ENCODE peak calls at places on chromosomes 5 and 9, in six cellular contexts. One of them, this sample, is unnamed.

GRCh38 chr5:81486711-81487110 is 92.8 kb upstream of the ACOT12 start:
- DNase-seq in breast epithelium: no peak
- DNase-seq in uterus: no peak
- DNase-seq in CD4-positive, CD25-positive, alpha-beta regulatory T cell: no peak
- DNase-seq in gastrocnemius medialis: no peak
- DNase-seq in K562: no peak
- DNase-seq in this sample: no peak

GRCh38 chr9:134928796-134929559 is 11.3 kb upstream of the FCN1 start:
- DNase-seq in breast epithelium: peak
- DNase-seq in uterus: no peak
- DNase-seq in CD4-positive, CD25-positive, alpha-beta regulatory T cell: no peak
- DNase-seq in gastrocnemius medialis: peak
- DNase-seq in K562: no peak
- DNase-seq in this sample: no peak

GRCh38 chr5:36246011-36246410 is 4.3 kb upstream of the NADK2 start:
- DNase-seq in breast epithelium: no peak
- DNase-seq in uterus: no peak
- DNase-seq in CD4-positive, CD25-positive, alpha-beta regulatory T cell: no peak
- DNase-seq in gastrocnemius medialis: no peak
- DNase-seq in K562: no peak
- DNase-seq in this sample: no peak

GRCh38 chr5:68041293-68041692 is 174.3 kb upstream of the PIK3R1 start:
- DNase-seq in breast epithelium: no peak
- DNase-seq in uterus: no peak
- DNase-seq in CD4-positive, CD25-positive, alpha-beta regulatory T cell: no peak
- DNase-seq in gastrocnemius medialis: no peak
- DNase-seq in K562: no peak
- DNase-seq in this sample: no peak

GRCh38 chr9:10704720-10705119 is 91.9 kb upstream of the PTPRD start:
- DNase-seq in breast epithelium: no peak
- DNase-seq in uterus: no peak
- DNase-seq in CD4-positive, CD25-positive, alpha-beta regulatory T cell: no peak
- DNase-seq in gastrocnemius medialis: no peak
- DNase-seq in K562: no peak
- DNase-seq in this sample: no peak

GRCh38 chr5:59799668-59800374 is 93.7 kb downstream of the PDE4D start:
- DNase-seq in breast epithelium: no peak
- DNase-seq in uterus: no peak
- DNase-seq in CD4-positive, CD25-positive, alpha-beta regulatory T cell: peak
- DNase-seq in gastrocnemius medialis: no peak
- DNase-seq in K562: peak
- DNase-seq in this sample: peak

GRCh38 chr5:143673676-143674468 is 138.1 kb upstream of the HMHB1 start:
- DNase-seq in breast epithelium: no peak
- DNase-seq in uterus: no peak
- DNase-seq in CD4-positive, CD25-positive, alpha-beta regulatory T cell: no peak
- DNase-seq in gastrocnemius medialis: no peak
- DNase-seq in K562: no peak
- DNase-seq in this sample: no peak

GRCh38 chr9:84366683-84367082 is 26.1 kb upstream of the SLC28A3 start:
- DNase-seq in breast epithelium: no peak
- DNase-seq in uterus: no peak
- DNase-seq in CD4-positive, CD25-positive, alpha-beta regulatory T cell: no peak
- DNase-seq in gastrocnemius medialis: no peak
- DNase-seq in K562: no peak
- DNase-seq in this sample: no peak

GRCh38 chr5:179623906-179624741 is 653 bp upstream of the HNRNPH1 start:
- DNase-seq in breast epithelium: peak
- DNase-seq in uterus: peak
- DNase-seq in CD4-positive, CD25-positive, alpha-beta regulatory T cell: peak
- DNase-seq in gastrocnemius medialis: no peak
- DNase-seq in K562: peak
- DNase-seq in this sample: no peak

GRCh38 chr9:124286292-124286931 is 28.7 kb downstream of the NEK6 start:
- DNase-seq in breast epithelium: no peak
- DNase-seq in uterus: peak
- DNase-seq in CD4-positive, CD25-positive, alpha-beta regulatory T cell: peak
- DNase-seq in gastrocnemius medialis: no peak
- DNase-seq in K562: no peak
- DNase-seq in this sample: peak

GRCh38 chr5:58849995-58850667 is 267.3 kb downstream of the RAB3C start:
- DNase-seq in breast epithelium: no peak
- DNase-seq in uterus: no peak
- DNase-seq in CD4-positive, CD25-positive, alpha-beta regulatory T cell: peak
- DNase-seq in gastrocnemius medialis: no peak
- DNase-seq in K562: peak
- DNase-seq in this sample: peak

GRCh38 chr9:68704804-68705635 is at the start of gene PIP5K1B:
- DNase-seq in breast epithelium: peak
- DNase-seq in uterus: peak
- DNase-seq in CD4-positive, CD25-positive, alpha-beta regulatory T cell: peak
- DNase-seq in gastrocnemius medialis: peak
- DNase-seq in K562: peak
- DNase-seq in this sample: no peak

GRCh38 chr9:35258665-35259474 is 97.1 kb downstream of the UNC13B start:
- DNase-seq in breast epithelium: peak
- DNase-seq in uterus: peak
- DNase-seq in CD4-positive, CD25-positive, alpha-beta regulatory T cell: peak
- DNase-seq in gastrocnemius medialis: peak
- DNase-seq in K562: peak
- DNase-seq in this sample: peak

GRCh38 chr9:38052147-38052546 is 16.9 kb downstream of the SHB start:
- DNase-seq in breast epithelium: no peak
- DNase-seq in uterus: no peak
- DNase-seq in CD4-positive, CD25-positive, alpha-beta regulatory T cell: no peak
- DNase-seq in gastrocnemius medialis: no peak
- DNase-seq in K562: no peak
- DNase-seq in this sample: no peak

GRCh38 chr5:170269579-170269978 is 28.0 kb downstream of the LCP2 start:
- DNase-seq in breast epithelium: no peak
- DNase-seq in uterus: no peak
- DNase-seq in CD4-positive, CD25-positive, alpha-beta regulatory T cell: peak
- DNase-seq in gastrocnemius medialis: no peak
- DNase-seq in K562: no peak
- DNase-seq in this sample: no peak

GRCh38 chr5:110265199-110265598 is 461.3 kb downstream of the TMEM232 start:
- DNase-seq in breast epithelium: no peak
- DNase-seq in uterus: no peak
- DNase-seq in CD4-positive, CD25-positive, alpha-beta regulatory T cell: no peak
- DNase-seq in gastrocnemius medialis: no peak
- DNase-seq in K562: no peak
- DNase-seq in this sample: no peak

GRCh38 chr5:169893010-169893409 is 87.3 kb downstream of the INSYN2B start:
- DNase-seq in breast epithelium: no peak
- DNase-seq in uterus: no peak
- DNase-seq in CD4-positive, CD25-positive, alpha-beta regulatory T cell: no peak
- DNase-seq in gastrocnemius medialis: no peak
- DNase-seq in K562: no peak
- DNase-seq in this sample: no peak

GRCh38 chr5:55546991-55547390 is 12.2 kb upstream of the PLPP1 start:
- DNase-seq in breast epithelium: no peak
- DNase-seq in uterus: no peak
- DNase-seq in CD4-positive, CD25-positive, alpha-beta regulatory T cell: no peak
- DNase-seq in gastrocnemius medialis: no peak
- DNase-seq in K562: no peak
- DNase-seq in this sample: no peak

GRCh38 chr5:77882670-77883257 is 106.6 kb upstream of the TBCA start:
- DNase-seq in breast epithelium: no peak
- DNase-seq in uterus: no peak
- DNase-seq in CD4-positive, CD25-positive, alpha-beta regulatory T cell: peak
- DNase-seq in gastrocnemius medialis: no peak
- DNase-seq in K562: no peak
- DNase-seq in this sample: no peak

GRCh38 chr9:112029921-112030444 is 133.4 kb downstream of the UGCG start:
- DNase-seq in breast epithelium: no peak
- DNase-seq in uterus: no peak
- DNase-seq in CD4-positive, CD25-positive, alpha-beta regulatory T cell: peak
- DNase-seq in gastrocnemius medialis: no peak
- DNase-seq in K562: no peak
- DNase-seq in this sample: no peak

GRCh38 chr5:121693864-121694263 is 157.8 kb upstream of the FTMT start:
- DNase-seq in breast epithelium: no peak
- DNase-seq in uterus: no peak
- DNase-seq in CD4-positive, CD25-positive, alpha-beta regulatory T cell: no peak
- DNase-seq in gastrocnemius medialis: no peak
- DNase-seq in K562: no peak
- DNase-seq in this sample: no peak

DNA sequence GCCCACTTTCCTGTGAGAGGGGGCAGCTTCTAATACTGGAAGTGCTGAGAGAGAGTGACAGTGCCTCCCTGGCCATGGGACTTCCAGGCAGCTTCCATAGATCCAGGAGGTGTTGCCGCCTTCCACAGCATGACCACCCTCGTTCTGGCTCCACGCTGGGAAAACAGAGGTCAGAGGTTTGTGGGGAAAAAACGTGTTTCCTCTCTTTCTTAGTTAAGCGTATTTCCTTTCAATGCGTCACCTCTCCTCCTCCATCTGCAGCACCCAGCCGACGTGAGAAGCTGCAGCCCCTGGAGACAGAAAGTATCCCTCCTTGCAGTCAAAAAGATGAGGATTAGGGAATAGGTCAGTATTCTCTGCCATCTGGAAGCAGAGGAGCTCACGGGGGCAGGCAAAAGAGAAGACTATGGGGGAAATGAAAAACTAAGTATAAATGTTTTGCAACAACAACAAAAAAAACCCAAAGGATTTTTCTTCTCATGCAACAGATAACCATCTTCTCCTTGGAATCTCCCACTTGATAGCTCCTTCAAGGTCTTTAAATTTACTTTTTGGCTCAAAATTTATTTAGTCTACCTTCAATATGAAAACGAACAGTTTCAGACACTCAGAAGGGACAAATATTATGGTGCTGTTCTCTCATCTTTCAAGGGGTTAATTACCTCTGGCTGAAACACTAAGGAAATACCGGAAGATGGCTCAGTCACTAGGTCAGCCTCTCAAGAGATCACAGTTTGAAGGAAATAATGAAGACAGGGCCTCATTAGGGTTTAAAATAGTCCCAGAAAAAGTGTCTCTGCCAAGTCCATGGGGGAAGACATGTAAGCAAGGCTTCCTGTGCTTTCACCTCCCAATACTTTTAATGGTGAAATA is 38.0 kb downstream of the MTMR12 start:
- DNase-seq in breast epithelium: no peak
- DNase-seq in uterus: no peak
- DNase-seq in CD4-positive, CD25-positive, alpha-beta regulatory T cell: no peak
- DNase-seq in gastrocnemius medialis: no peak
- DNase-seq in K562: no peak
- DNase-seq in this sample: no peak
- H3K27ac ChIP-seq in breast epithelium: peak
- H3K27ac ChIP-seq in uterus: peak
- H3K27ac ChIP-seq in CD4-positive, CD25-positive, alpha-beta regulatory T cell: no peak
- H3K27ac ChIP-seq in gastrocnemius medialis: peak
- H3K27ac ChIP-seq in K562: no peak
- H3K27ac ChIP-seq in this sample: no peak

DNA sequence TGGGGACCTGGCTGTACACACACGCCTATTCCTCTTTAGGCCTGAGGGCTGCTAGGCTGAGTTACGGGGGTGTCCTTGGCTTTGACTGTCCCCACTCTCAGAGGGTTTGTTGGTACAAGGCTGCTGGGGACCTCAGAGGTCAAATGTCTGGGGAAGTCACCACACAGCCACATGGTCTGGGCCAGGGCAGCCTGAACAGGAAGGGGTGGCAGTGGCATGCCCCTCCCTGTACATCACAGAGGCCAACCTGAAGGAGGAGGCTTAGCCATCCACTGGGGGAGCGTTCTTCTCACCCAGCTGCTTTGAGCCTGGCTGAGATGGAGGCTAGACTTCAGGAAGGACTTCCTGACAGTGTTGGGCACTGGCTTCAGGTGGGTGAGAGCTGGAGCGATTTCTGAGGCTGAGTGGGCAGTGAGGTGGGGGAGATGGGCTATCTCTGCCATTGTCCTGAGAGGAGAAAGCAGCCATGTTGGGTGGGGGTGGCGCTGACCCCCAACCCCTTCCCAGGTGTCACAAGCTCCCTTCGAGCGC is 36.3 kb downstream of the CXXC5 start:
- DNase-seq in breast epithelium: no peak
- DNase-seq in uterus: no peak
- DNase-seq in CD4-positive, CD25-positive, alpha-beta regulatory T cell: no peak
- DNase-seq in gastrocnemius medialis: no peak
- DNase-seq in K562: no peak
- DNase-seq in this sample: no peak
- H3K27ac ChIP-seq in breast epithelium: peak
- H3K27ac ChIP-seq in uterus: no peak
- H3K27ac ChIP-seq in CD4-positive, CD25-positive, alpha-beta regulatory T cell: no peak
- H3K27ac ChIP-seq in gastrocnemius medialis: peak
- H3K27ac ChIP-seq in K562: no peak
- H3K27ac ChIP-seq in this sample: peak

GRCh38 chr9:69805962-69806633 is 14.5 kb upstream of the CFAP95 start:
- DNase-seq in breast epithelium: no peak
- DNase-seq in uterus: no peak
- DNase-seq in CD4-positive, CD25-positive, alpha-beta regulatory T cell: no peak
- DNase-seq in gastrocnemius medialis: no peak
- DNase-seq in K562: no peak
- DNase-seq in this sample: no peak
- H3K27ac ChIP-seq in breast epithelium: no peak
- H3K27ac ChIP-seq in uterus: no peak
- H3K27ac ChIP-seq in CD4-positive, CD25-positive, alpha-beta regulatory T cell: no peak
- H3K27ac ChIP-seq in gastrocnemius medialis: no peak
- H3K27ac ChIP-seq in K562: peak
- H3K27ac ChIP-seq in this sample: no peak

DNA sequence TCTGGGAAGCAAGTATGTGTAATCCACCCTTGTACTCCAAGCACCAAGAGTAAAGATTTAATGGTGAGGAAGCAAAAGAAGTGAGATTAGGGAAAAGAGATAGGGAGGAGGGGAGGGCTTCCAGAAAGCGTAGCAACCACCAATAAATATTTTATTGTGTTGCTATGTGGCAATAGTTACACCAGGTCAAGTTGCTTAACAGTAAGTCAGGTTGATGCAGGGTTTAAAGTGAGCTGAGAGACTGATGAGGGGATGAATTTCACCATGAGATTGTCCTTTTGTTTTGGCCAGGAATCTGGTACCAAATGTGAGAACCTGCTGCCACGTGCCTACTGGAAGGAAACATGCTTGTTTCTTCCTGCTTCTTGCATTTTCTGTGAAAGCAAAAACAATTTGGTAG is 62.7 kb downstream of the PCSK5 start:
- DNase-seq in breast epithelium: no peak
- DNase-seq in uterus: no peak
- DNase-seq in CD4-positive, CD25-positive, alpha-beta regulatory T cell: no peak
- DNase-seq in gastrocnemius medialis: no peak
- DNase-seq in K562: no peak
- DNase-seq in this sample: no peak
- H3K27ac ChIP-seq in breast epithelium: no peak
- H3K27ac ChIP-seq in uterus: no peak
- H3K27ac ChIP-seq in CD4-positive, CD25-positive, alpha-beta regulatory T cell: no peak
- H3K27ac ChIP-seq in gastrocnemius medialis: no peak
- H3K27ac ChIP-seq in K562: no peak
- H3K27ac ChIP-seq in this sample: no peak

DNA sequence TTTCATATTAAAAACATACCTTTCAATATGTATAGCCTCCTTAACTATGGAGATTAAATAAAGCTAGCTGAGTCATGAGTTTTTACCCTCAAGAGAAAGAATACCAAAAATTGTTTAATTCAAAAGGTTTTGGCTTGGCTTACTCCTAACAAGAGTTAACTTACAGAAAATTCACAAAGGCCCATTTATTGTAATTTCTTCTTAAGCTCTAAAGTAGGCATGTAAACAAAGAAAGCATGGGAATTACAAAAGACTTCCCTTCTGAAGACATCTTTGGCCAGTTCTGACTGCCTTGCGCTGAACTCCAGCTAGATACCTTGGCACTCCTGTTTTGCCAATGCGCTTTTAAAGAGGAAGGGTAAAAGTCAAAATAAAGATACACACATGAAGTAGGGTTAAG is 28.2 kb downstream of the PUM3 start:
- DNase-seq in breast epithelium: no peak
- DNase-seq in uterus: no peak
- DNase-seq in CD4-positive, CD25-positive, alpha-beta regulatory T cell: no peak
- DNase-seq in gastrocnemius medialis: no peak
- DNase-seq in K562: no peak
- DNase-seq in this sample: no peak
- H3K27ac ChIP-seq in breast epithelium: peak
- H3K27ac ChIP-seq in uterus: peak
- H3K27ac ChIP-seq in CD4-positive, CD25-positive, alpha-beta regulatory T cell: no peak
- H3K27ac ChIP-seq in gastrocnemius medialis: no peak
- H3K27ac ChIP-seq in K562: no peak
- H3K27ac ChIP-seq in this sample: no peak